ENCODE peak calls at places on chromosomes 16 and 17, in eight cellular contexts. P, O, I, R, F, S, C and W are unnamed samples.

GRCh38 chr17:57861000-57861736 is 11.3 kb upstream of the MRPS23 start:
- DNase-seq in R (no peak), S (no peak), F (no peak), O (no peak), I (peak), P (no peak), C (no peak), W (peak)

GRCh38 chr17:42233994-42234393 is 39.7 kb upstream of the GHDC start:
- DNase-seq in O (no peak), S (no peak), F (no peak), I (no peak), C (no peak), P (no peak), R (no peak), W (no peak)

GRCh38 chr17:56112086-56112485 is 41.2 kb upstream of the ANKFN1 start:
- DNase-seq in P (no peak), F (no peak), R (no peak), I (no peak), C (peak), S (peak), O (no peak), W (no peak)

GRCh38 chr17:14197582-14197981 is 39.1 kb downstream of the CDRT15 start:
- DNase-seq in P (no peak), R (no peak), F (no peak), C (no peak), I (peak), O (no peak), S (no peak), W (no peak)

GRCh38 chr16:18999045-18999393 is 15.3 kb downstream of the TMC7 start:
- DNase-seq in S (no peak), O (no peak), I (no peak), C (no peak), R (no peak), P (no peak), F (no peak), W (no peak)

GRCh38 chr16:74627506-74628220 is 20.7 kb upstream of the GLG1 start:
- DNase-seq in P (no peak), O (no peak), S (no peak), R (no peak), F (no peak), I (no peak), C (no peak), W (no peak)

GRCh38 chr16:73743665-73744496 is 552.7 kb upstream of the PSMD7 start:
- DNase-seq in S (no peak), F (no peak), I (no peak), P (no peak), O (no peak), R (no peak), C (no peak), W (no peak)

GRCh38 chr17:60391419-60392041 is 403 bp downstream of the USP32 start:
- DNase-seq in O (no peak), S (no peak), C (no peak), P (peak), I (no peak), F (no peak), R (no peak), W (no peak)